ENCODE peak calls at places on chromosomes 5 and 9, in eight cellular contexts. P, U, E, O, J, V, Y and Q are unnamed samples. For H3K4me1 and H3K9me3, the result is how much of the 10 kb centered on the place peaks cover.

GRCh38 chr5:44974813-44975212 is 166.1 kb downstream of the MRPS30 start:
- DNase-seq in P (no peak), V (no peak), J (no peak), E (no peak), Y (no peak), O (no peak), U (no peak), Q (no peak)

GRCh38 chr5:121497176-121497575 is 354.5 kb upstream of the FTMT start:
- DNase-seq in J (no peak), E (peak), O (peak), U (no peak), V (no peak), Y (peak), P (no peak), Q (peak)

GRCh38 chr5:172910828-172911627 is 48.2 kb upstream of the RPL26L1 start:
- DNase-seq in Y (peak), U (peak), E (peak), J (peak), O (peak), V (peak), P (no peak), Q (peak)

GRCh38 chr9:34694811-34695210 is 3.7 kb upstream of the CCL19 start:
- DNase-seq in Y (no peak), U (no peak), E (no peak), P (no peak), V (no peak), J (no peak), O (no peak), Q (no peak)

GRCh38 chr5:442335-443238 is at the start of gene EXOC3:
- DNase-seq in P (peak), U (peak), O (peak), V (peak), E (peak), J (peak), Y (peak), Q (peak)

GRCh38 chr9:113597390-113598241 is 134.1 kb downstream of the RGS3 start:
- DNase-seq in U (no peak), P (no peak), O (no peak), J (no peak), Y (no peak), V (no peak), E (no peak), Q (no peak)

GRCh38 chr9:32782476-32783167 is 718 bp upstream of the TMEM215 start:
- DNase-seq in Y (peak), P (no peak), U (no peak), J (no peak), V (no peak), E (no peak), O (no peak), Q (peak)

GRCh38 chr9:116360974-116361373 is 207.4 kb downstream of the PAPPA start:
- DNase-seq in U (no peak), J (no peak), O (no peak), V (no peak), Y (no peak), E (no peak), P (no peak), Q (no peak)

GRCh38 chr5:144433893-144434292 is 263.2 kb downstream of the KCTD16 start:
- DNase-seq in E (no peak), Y (peak), J (no peak), V (no peak), O (no peak), P (no peak), U (no peak), Q (peak)

GRCh38 chr5:66606713-66607112 is 10.5 kb downstream of the MAST4 start:
- DNase-seq in U (no peak), V (no peak), P (no peak), J (no peak), O (no peak), E (no peak), Y (no peak), Q (no peak)

GRCh38 chr9:85114799-85115198 is 445.3 kb downstream of the NTRK2 start:
- DNase-seq in O (no peak), V (no peak), P (no peak), U (no peak), E (no peak), J (no peak), Y (no peak), Q (no peak)

GRCh38 chr5:109986726-109987125 is 297.0 kb downstream of the MAN2A1 start:
- DNase-seq in O (no peak), J (no peak), U (no peak), V (no peak), E (no peak), P (no peak), Y (no peak), Q (no peak)

GRCh38 chr9:121564861-121565260 is 65.2 kb upstream of the GGTA1 start:
- DNase-seq in P (no peak), V (no peak), J (no peak), E (peak), U (no peak), Y (no peak), O (peak), Q (no peak)

GRCh38 chr9:728535-728934 is 113.0 kb upstream of the DMRT1 start:
- DNase-seq in J (no peak), U (no peak), V (no peak), Y (no peak), E (no peak), P (no peak), O (no peak), Q (no peak)

GRCh38 chr5:67405755-67406154 is 209.2 kb upstream of the CD180 start:
- DNase-seq in U (no peak), Y (no peak), E (no peak), J (no peak), O (no peak), P (no peak), V (no peak), Q (no peak)

GRCh38 chr9:133286523-133286922 is 11.5 kb upstream of the ABO start:
- DNase-seq in J (no peak), P (no peak), E (peak), Y (no peak), V (no peak), U (no peak), O (peak), Q (no peak)

GRCh38 chr9:114488398-114489129 is 16.7 kb downstream of the WHRN start:
- DNase-seq in J (no peak), O (no peak), V (no peak), E (no peak), U (no peak), Y (no peak), P (peak), Q (no peak)

GRCh38 chr9:68523367-68523936 is 17.2 kb downstream of the TMEM252 start:
- DNase-seq in P (no peak), U (no peak), E (no peak), Y (no peak), J (no peak), V (no peak), O (peak), Q (no peak)

GRCh38 chr9:94490465-94490864 is 64.4 kb upstream of the PCAT7 start:
- DNase-seq in J (no peak), P (no peak), Y (no peak), O (no peak), E (peak), U (no peak), V (no peak), Q (peak)

GRCh38 chr9:77421506-77422265 is 226.4 kb downstream of the GNA14 start:
- DNase-seq in J (no peak), U (no peak), P (no peak), V (no peak), O (no peak), E (peak), Y (no peak), Q (no peak)

GRCh38 chr5:82676663-82677062 is 398.5 kb upstream of the RPS23 start:
- DNase-seq in U (no peak), O (no peak), E (no peak), Y (no peak), V (no peak), J (no peak), P (no peak), Q (no peak)

GRCh38 chr5:66174338-66174737 is 30.2 kb downstream of the SREK1 start:
- DNase-seq in V (peak), O (peak), J (no peak), E (peak), U (no peak), Y (peak), P (no peak), Q (no peak)

GRCh38 chr5:71865665-71866320 is 146.7 kb downstream of the CARTPT start:
- DNase-seq in P (no peak), J (no peak), E (no peak), V (no peak), O (no peak), Y (no peak), U (no peak), Q (no peak)

GRCh38 chr5:36150676-36151433 is 832 bp downstream of the LMBRD2 start:
- DNase-seq in J (peak), E (peak), P (peak), U (peak), V (peak), O (peak), Y (peak), Q (peak)

GRCh38 chr5:68047035-68047434 is 168.5 kb upstream of the PIK3R1 start:
- DNase-seq in V (no peak), U (no peak), Y (no peak), P (no peak), E (peak), O (no peak), J (no peak), Q (no peak)

GRCh38 chr5:38940230-38940858 is 94.5 kb downstream of the OSMR start:
- DNase-seq in O (no peak), E (no peak), V (no peak), J (no peak), Y (no peak), P (no peak), U (no peak), Q (no peak)

GRCh38 chr9:19471737-19472648 is 63.2 kb downstream of the ACER2 start:
- DNase-seq in J (peak), O (peak), P (peak), U (peak), E (peak), V (peak), Y (peak), Q (peak)

GRCh38 chr9:82975176-82975575 is 87.8 kb downstream of the RASEF start:
- DNase-seq in U (no peak), Y (no peak), E (no peak), O (no peak), V (no peak), P (no peak), J (no peak), Q (no peak)

GRCh38 chr9:85900504-85901201 is 40.3 kb upstream of the NAA35 start:
- DNase-seq in U (peak), P (no peak), O (peak), J (peak), E (peak), Y (peak), V (peak), Q (peak)

GRCh38 chr9:28999057-28999456 is 1425.8 kb upstream of the C9orf72 start:
- DNase-seq in U (peak), E (no peak), O (peak), Y (no peak), J (no peak), V (no peak), P (no peak), Q (no peak)

GRCh38 chr9:74974558-74974957 is 21.8 kb upstream of the C9orf40 start:
- DNase-seq in J (no peak), U (no peak), V (no peak), P (no peak), E (no peak), O (no peak), Y (no peak), Q (no peak)

GRCh38 chr9:130606887-130607582 is 27.7 kb downstream of the FUBP3 start:
- DNase-seq in V (no peak), O (peak), E (peak), U (no peak), P (no peak), J (no peak), Y (no peak), Q (no peak)

GRCh38 chr9:12838546-12838945 is 63.7 kb downstream of the LURAP1L start:
- DNase-seq in V (no peak), U (no peak), J (no peak), Y (no peak), O (no peak), E (peak), P (no peak), Q (no peak)

GRCh38 chr5:147393866-147394265 is 116.0 kb downstream of the DPYSL3 start:
- DNase-seq in E (no peak), U (no peak), O (no peak), V (no peak), P (no peak), Y (no peak), J (no peak), Q (peak)

GRCh38 chr5:158943569-158943968 is 156.1 kb downstream of the EBF1 start:
- DNase-seq in P (no peak), V (no peak), E (no peak), O (no peak), Y (no peak), U (no peak), J (no peak), Q (no peak)

GRCh38 chr5:34487202-34487879 is 168.8 kb upstream of the RAI14 start:
- DNase-seq in V (no peak), P (no peak), U (no peak), E (peak), Y (peak), O (peak), J (no peak), Q (no peak)

GRCh38 chr9:80995759-80996158 is 693.6 kb downstream of the TLE1 start:
- DNase-seq in O (peak), J (no peak), V (no peak), Y (peak), U (no peak), E (peak), P (no peak), Q (no peak)

DNA sequence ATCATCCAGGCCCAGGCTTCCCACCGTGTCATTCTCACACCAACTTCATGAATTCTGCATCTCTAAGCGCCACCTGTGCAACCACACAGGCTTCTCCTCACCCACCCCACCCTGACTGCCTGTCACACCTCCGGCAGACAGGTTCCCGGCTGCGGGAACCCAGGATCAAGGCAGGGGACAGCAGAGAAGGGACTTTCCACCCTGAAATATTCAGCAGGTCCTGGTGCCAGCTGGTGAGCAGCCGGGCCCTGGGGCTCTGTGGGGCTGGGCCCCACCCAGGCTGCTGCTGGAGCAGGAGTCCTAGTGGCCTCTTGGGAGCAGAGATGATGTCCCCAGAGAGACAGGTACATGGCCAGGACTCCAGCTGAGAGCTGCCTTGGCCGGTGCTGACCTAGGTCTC is 12.7 kb downstream of the ANXA6 start:
- DNase-seq in V (no peak), J (no peak), Y (no peak), O (no peak), U (no peak), E (no peak), P (peak), Q (no peak)
- H3K4me1 ChIP-seq in V (half or more), J (under half), Y (under half), O (under half), U (under half), E (under half), P (half or more), Q (under half)

GRCh38 chr5:3080366-3080765 is 328.9 kb upstream of the IRX2 start:
- DNase-seq in J (no peak), P (no peak), U (no peak), O (no peak), Y (no peak), E (no peak), V (no peak), Q (no peak)

GRCh38 chr5:3075309-3075708 is 323.8 kb upstream of the IRX2 start:
- DNase-seq in E (no peak), O (no peak), V (no peak), P (no peak), Y (no peak), U (no peak), J (no peak), Q (no peak)

DNA sequence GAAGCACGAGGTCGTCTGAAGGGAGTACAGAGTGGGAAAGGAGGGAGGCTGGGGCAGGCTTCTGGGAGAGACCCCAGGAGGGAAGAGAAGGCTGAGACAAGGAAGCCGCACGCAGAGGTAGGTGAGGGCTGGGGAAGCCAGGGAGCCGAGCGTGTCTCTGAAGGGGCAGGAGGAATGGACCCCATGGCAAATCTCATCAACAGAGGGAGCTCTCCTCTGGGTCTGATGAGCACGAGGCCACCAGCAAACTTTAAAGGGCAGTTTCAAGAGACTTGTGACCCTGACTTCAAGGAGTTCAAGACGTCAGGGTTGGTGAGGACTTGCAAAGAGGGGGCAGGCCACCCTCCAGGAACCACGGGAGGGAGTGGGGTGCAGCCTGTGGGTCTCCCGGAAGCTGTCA is 326.2 kb upstream of the IRX2 start:
- DNase-seq in P (no peak), Y (no peak), O (no peak), E (no peak), U (no peak), J (no peak), V (no peak), Q (no peak)
- H3K9me3 ChIP-seq in P (under half), Y (under half), O (under half), E (under half), U (under half), J (under half), V (under half), Q (under half)

GRCh38 chr9:137302176-137303030 is at the start of gene NRARP:
- DNase-seq in J (peak), V (peak), Y (peak), E (peak), U (peak), O (peak), P (peak), Q (peak)

GRCh38 chr9:137300607-137301085 is 1.4 kb downstream of the NRARP start:
- DNase-seq in V (no peak), O (no peak), J (no peak), U (peak), E (no peak), P (no peak), Y (peak), Q (peak)

GRCh38 chr9:137303031-137303892 is 1.2 kb upstream of the NRARP start:
- DNase-seq in V (no peak), E (no peak), P (no peak), O (no peak), Y (peak), J (no peak), U (peak), Q (peak)

GRCh38 chr9:137299938-137300337 is 2.1 kb downstream of the NRARP start:
- DNase-seq in J (no peak), E (no peak), O (no peak), V (no peak), P (no peak), U (no peak), Y (no peak), Q (peak)

GRCh38 chr9:137301086-137301947 is 754 bp downstream of the NRARP start:
- DNase-seq in V (no peak), Y (peak), U (peak), O (peak), E (peak), P (no peak), J (peak), Q (peak)
- TF ChIP-seq EZH2phosphoT487 in V (peak), Y (no peak), U (no peak), O (no peak), E (peak), P (no peak), J (no peak), Q (no peak)

GRCh38 chr5:149777382-149777781 is 47.3 kb downstream of the PPARGC1B start:
- DNase-seq in U (no peak), P (no peak), O (no peak), J (no peak), E (no peak), Y (no peak), V (no peak), Q (peak)

GRCh38 chr5:149781612-149782011 is 51.5 kb downstream of the PPARGC1B start:
- DNase-seq in E (no peak), P (no peak), V (no peak), Y (no peak), U (no peak), J (no peak), O (peak), Q (no peak)

GRCh38 chr5:149776376-149777305 is 46.5 kb downstream of the PPARGC1B start:
- DNase-seq in P (peak), J (no peak), V (no peak), O (no peak), E (no peak), U (no peak), Y (no peak), Q (no peak)

GRCh38 chr5:149780043-149780737 is 50.1 kb downstream of the PPARGC1B start:
- DNase-seq in J (no peak), O (peak), U (no peak), Y (no peak), V (no peak), P (no peak), E (no peak), Q (no peak)

GRCh38 chr5:149779071-149779470 is 49.0 kb downstream of the PPARGC1B start:
- DNase-seq in J (no peak), O (no peak), P (no peak), V (no peak), Y (no peak), U (no peak), E (no peak), Q (no peak)
- H3K4me1 ChIP-seq in J (under half), O (under half), P (half or more), V (half or more), Y (under half), U (under half), E (under half), Q (under half)

DNA sequence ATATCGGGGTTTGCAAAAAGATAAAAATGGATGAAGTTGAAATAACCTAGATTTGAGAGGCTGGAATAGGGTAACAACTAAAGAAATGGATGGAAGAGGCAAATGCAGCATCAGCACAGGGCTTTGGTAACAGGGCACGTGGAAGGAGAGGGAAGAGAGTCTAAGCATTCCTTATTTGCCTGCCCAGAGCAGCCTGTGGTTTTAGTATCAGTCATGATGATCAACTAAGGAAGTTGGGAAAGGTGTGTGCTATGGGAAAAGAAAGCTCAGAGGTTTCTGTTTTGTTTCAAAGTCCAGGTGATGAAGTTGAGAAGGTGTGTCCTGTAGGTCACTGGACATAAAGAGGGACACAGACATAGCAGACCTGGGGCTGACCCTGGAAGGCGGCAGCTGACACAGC is 28.8 kb downstream of the GAS1 start:
- DNase-seq in O (no peak), J (no peak), U (no peak), E (peak), Y (no peak), V (no peak), P (no peak), Q (no peak)
- H3K9me3 ChIP-seq in O (under half), J (under half), U (under half), E (under half), Y (under half), V (under half), P (under half), Q (under half)

GRCh38 chr5:115313632-115314031 is 17.2 kb upstream of the CCDC112 start:
- DNase-seq in U (no peak), Y (no peak), E (no peak), V (no peak), P (no peak), O (no peak), J (no peak), Q (no peak)
- TF ChIP-seq EZH2phosphoT487 in U (no peak), Y (no peak), E (no peak), V (no peak), P (no peak), O (no peak), J (no peak), Q (no peak)

GRCh38 chr5:132005591-132005990 is 5.9 kb downstream of the ACSL6 start:
- DNase-seq in J (no peak), E (no peak), U (no peak), O (no peak), P (no peak), V (no peak), Y (no peak), Q (no peak)
- H3K4me1 ChIP-seq in J (under half), E (under half), U (under half), O (under half), P (under half), V (under half), Y (under half), Q (under half)